ENCODE peak calls at places on chromosomes 11 and 22, in five cellular contexts. D is lower lobe of right lung, J is tibial nerve, C is gastrocnemius medialis, Z is HepG2. A is an unnamed sample. For H3K4me1, the result is how much of the 10 kb centered on the place peaks cover.

GRCh38 chr11:46112961-46113617 is 8.2 kb downstream of the PHF21A start:
- DNase-seq in D (no peak), J (peak), C (peak), Z (peak), A (no peak)

GRCh38 chr22:22929381-22930221 is 42.0 kb downstream of the IGLL5 start:
- DNase-seq in D (no peak), J (no peak), C (no peak), Z (no peak), A (no peak)

GRCh38 chr11:13705710-13706109 is 37.2 kb downstream of the FAR1 start:
- DNase-seq in D (no peak), J (no peak), C (no peak), Z (no peak), A (no peak)

GRCh38 chr11:119181677-119182412 is 3.4 kb upstream of the NHERF4 start:
- DNase-seq in D (no peak), J (no peak), C (no peak), Z (no peak), A (no peak)

GRCh38 chr11:72160319-72160718 is 24.8 kb downstream of the FOLR3 start:
- DNase-seq in D (no peak), J (no peak), C (no peak), Z (no peak), A (no peak)

GRCh38 chr22:16967453-16968217 is 40.4 kb downstream of the GAB4 start:
- DNase-seq in D (no peak), J (no peak), C (no peak), Z (no peak), A (peak)

GRCh38 chr11:58923300-58923788 is 15.9 kb upstream of the GLYATL1 start:
- DNase-seq in D (no peak), J (no peak), C (no peak), Z (peak), A (no peak)

GRCh38 chr22:49812838-49813237 is 14.8 kb downstream of the BRD1 start:
- DNase-seq in D (peak), J (no peak), C (no peak), Z (no peak), A (no peak)

GRCh38 chr11:10716543-10717259 is 23.1 kb upstream of the IRAG1 start:
- DNase-seq in D (no peak), J (no peak), C (no peak), Z (no peak), A (no peak)

GRCh38 chr11:20719821-20720220 is 50.4 kb downstream of the NELL1 start:
- DNase-seq in D (no peak), J (no peak), C (no peak), Z (no peak), A (no peak)

GRCh38 chr11:68806931-68807844 is 34.5 kb downstream of the CPT1A start:
- DNase-seq in D (no peak), J (no peak), C (no peak), Z (no peak), A (no peak)

GRCh38 chr11:117930668-117931330 is 1.6 kb upstream of the TMPRSS13 start:
- DNase-seq in D (peak), J (no peak), C (no peak), Z (no peak), A (no peak)

GRCh38 chr22:38097557-38098409 is 12.7 kb downstream of the BAIAP2L2 start:
- DNase-seq in D (peak), J (no peak), C (no peak), Z (no peak), A (no peak)

GRCh38 chr22:44526431-44527115 is 28.5 kb upstream of the RTL6 start:
- DNase-seq in D (no peak), J (no peak), C (no peak), Z (no peak), A (peak)

GRCh38 chr11:12189543-12190235 is 79.3 kb downstream of the MICAL2 start:
- DNase-seq in D (no peak), J (no peak), C (no peak), Z (no peak), A (no peak)

GRCh38 chr11:85784907-85785306 is 26.0 kb downstream of the SYTL2 start:
- DNase-seq in D (no peak), J (no peak), C (no peak), Z (no peak), A (no peak)

GRCh38 chr22:40401532-40401931 is 31.1 kb downstream of the SGSM3 start:
- DNase-seq in D (peak), J (no peak), C (no peak), Z (no peak), A (no peak)

GRCh38 chr11:73995247-73995646 is 12.6 kb upstream of the UCP2 start:
- DNase-seq in D (no peak), J (no peak), C (no peak), Z (no peak), A (no peak)

GRCh38 chr11:114291381-114291780 is 4.8 kb upstream of the NNMT start:
- DNase-seq in D (no peak), J (no peak), C (peak), Z (no peak), A (no peak)

GRCh38 chr11:17250561-17251350 is 25.8 kb upstream of the NUCB2 start:
- DNase-seq in D (no peak), J (no peak), C (no peak), Z (no peak), A (no peak)

GRCh38 chr11:67204837-67205236 is 61.4 kb upstream of the GRK2 start:
- DNase-seq in D (no peak), J (no peak), C (no peak), Z (no peak), A (no peak)

GRCh38 chr22:27885977-27886842 is 32.8 kb downstream of the PITPNB start:
- DNase-seq in D (no peak), J (peak), C (no peak), Z (peak), A (no peak)

GRCh38 chr22:32751065-32751739 is 50.3 kb upstream of the TIMP3 start:
- DNase-seq in D (no peak), J (no peak), C (no peak), Z (peak), A (no peak)

GRCh38 chr22:32754413-32755041 is 47.0 kb upstream of the TIMP3 start:
- DNase-seq in D (no peak), J (peak), C (peak), Z (peak), A (no peak)

GRCh38 chr22:32752326-32752725 is 49.2 kb upstream of the TIMP3 start:
- DNase-seq in D (no peak), J (no peak), C (no peak), Z (no peak), A (no peak)

GRCh38 chr22:32753591-32753990 is 47.9 kb upstream of the TIMP3 start:
- DNase-seq in D (no peak), J (no peak), C (no peak), Z (no peak), A (no peak)

DNA sequence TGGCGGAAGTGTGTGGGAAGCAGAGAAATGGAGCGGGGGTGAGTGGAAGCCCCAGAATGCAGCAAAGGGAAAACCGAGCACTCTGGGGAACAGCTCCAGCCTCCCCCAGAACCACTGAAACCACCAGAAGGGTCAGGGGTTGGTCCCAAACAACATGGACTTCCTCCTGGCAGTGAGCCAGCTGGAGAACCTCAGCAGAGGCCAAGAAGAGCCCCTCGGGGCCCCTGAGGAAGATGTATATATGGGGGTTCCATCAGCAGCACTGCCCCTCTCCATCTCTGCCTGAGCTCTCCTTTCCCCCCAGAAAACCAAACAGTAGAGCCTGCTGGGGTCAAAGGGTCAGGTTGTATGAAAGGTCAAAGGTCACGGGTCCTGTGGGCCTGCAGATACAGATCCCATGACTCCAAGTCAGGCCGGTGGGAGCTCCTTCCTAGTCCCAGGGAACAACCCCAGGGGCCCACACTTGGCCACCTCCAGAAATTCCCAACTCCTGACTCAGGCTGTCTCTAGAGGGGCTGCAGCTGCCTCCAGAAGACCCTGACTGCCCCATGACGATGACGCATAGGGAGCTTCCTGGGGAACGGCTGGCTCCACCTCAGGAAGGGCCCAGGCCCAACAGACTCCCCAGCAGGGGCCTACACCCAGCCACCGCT is 48.5 kb upstream of the TIMP3 start:
- DNase-seq in D (no peak), J (no peak), C (no peak), Z (no peak), A (no peak)
- H3K4me1 ChIP-seq in D (under half), J (under half), C (under half), Z (half or more), A (under half)

DNA sequence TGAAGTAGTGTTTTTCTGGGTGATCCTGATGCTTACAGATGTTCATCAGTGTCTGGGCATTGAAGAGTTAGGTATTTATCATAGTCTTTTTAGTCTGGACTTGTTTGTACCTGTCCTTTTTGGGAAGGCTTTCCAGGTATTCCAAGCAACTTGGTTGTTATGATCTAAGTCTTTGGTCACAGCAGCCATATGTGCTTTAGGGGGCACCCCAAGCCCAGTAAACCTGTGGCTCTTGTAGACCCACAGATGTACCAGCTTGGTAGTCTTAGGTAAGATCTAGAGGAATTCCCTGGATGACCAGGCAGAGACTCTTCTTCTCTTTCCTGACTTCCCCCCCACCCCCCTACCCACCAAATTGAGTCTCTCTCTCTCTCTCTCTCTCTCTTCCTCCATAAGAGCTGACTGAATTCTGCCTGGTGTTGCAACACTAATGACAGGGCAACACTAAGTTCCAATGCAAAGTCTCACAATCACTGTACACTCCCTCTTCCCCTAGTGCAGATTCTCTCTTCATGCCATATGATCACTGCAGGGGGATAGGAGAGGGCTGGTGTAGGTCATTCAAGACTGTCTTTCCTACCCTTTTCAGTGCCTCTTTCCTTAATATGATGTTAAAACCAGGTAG is 24.5 kb upstream of the MMP8 start:
- DNase-seq in D (no peak), J (no peak), C (no peak), Z (no peak), A (no peak)
- TF ChIP-seq CTCF in D (no peak), J (no peak), C (no peak), Z (no peak), A (no peak)

GRCh38 chr11:64758330-64759079 is 1.3 kb downstream of the PYGM start:
- DNase-seq in D (peak), J (no peak), C (no peak), Z (no peak), A (no peak)

GRCh38 chr11:64760759-64761417 is 1.1 kb upstream of the PYGM start:
- DNase-seq in D (no peak), J (no peak), C (no peak), Z (no peak), A (no peak)

GRCh38 chr11:64757549-64758329 is 2.0 kb downstream of the PYGM start:
- DNase-seq in D (no peak), J (no peak), C (no peak), Z (no peak), A (no peak)

GRCh38 chr11:64759722-64760719 is at the start of gene PYGM:
- DNase-seq in D (no peak), J (peak), C (peak), Z (no peak), A (no peak)

DNA sequence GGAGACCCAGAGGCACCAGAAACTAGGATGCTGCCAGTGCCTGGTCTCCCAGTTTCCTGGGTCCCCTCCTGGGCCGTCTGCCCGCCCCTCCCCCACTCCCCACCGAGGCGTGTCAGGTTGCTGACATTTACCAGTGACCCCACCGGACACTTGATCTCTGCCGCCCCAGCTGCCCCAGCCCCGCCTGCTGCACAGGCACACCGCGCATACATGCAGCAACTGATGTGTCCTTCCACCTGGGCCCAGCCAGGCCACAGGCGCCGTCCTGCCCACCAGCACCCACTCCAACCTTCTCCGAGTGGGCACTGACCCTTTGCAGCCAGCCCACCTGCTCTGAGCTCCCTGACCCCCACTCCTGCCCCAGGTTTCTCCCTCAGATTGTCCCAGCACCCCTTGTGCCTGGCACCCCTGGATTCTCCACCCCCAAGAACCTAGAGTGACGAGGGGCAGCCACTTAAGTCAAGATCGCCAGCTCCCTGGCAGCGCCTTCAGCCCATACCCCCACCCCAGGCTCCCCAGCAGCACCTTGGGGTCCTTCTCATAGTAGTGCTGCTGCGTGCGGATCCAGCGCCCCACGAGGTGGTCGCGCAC is 548 bp downstream of the PYGM start:
- DNase-seq in D (no peak), J (no peak), C (no peak), Z (peak), A (no peak)
- H3K27ac ChIP-seq in D (peak), J (peak), C (peak), Z (no peak), A (peak)

GRCh38 chr11:43643898-43644625 is 36.5 kb upstream of the HSD17B12 start:
- DNase-seq in D (peak), J (peak), C (peak), Z (peak), A (peak)
- H3K4me1 ChIP-seq in D (under half), J (under half), C (under half), Z (under half), A (under half)

GRCh38 chr11:61777234-61778090 is 14.9 kb downstream of the TMEM258 start:
- DNase-seq in D (no peak), J (peak), C (no peak), Z (no peak), A (no peak)
- TF ChIP-seq CTCF in D (no peak), J (no peak), C (no peak), Z (no peak), A (no peak)

DNA sequence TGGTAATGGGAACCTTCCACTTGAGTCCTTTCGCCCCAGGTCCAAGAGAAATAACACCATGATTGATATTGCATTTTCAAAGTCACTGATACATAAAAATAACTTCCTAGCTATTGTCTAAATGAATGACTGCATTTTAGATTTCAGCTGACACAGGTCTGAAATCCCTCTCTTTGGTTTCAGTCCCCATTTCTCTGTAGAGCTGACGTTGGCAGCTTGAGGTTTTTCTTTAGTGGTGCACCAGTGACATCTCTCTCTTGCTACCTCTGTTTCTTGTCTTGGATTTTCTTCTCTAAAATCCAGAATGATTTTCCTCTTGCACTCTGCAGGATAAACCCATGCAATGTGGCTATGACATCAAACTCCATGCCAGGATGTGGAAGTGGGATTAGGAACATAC is 31.7 kb upstream of the SORL1 start:
- DNase-seq in D (no peak), J (no peak), C (no peak), Z (no peak), A (no peak)
- H3K27ac ChIP-seq in D (no peak), J (no peak), C (no peak), Z (no peak), A (no peak)

DNA sequence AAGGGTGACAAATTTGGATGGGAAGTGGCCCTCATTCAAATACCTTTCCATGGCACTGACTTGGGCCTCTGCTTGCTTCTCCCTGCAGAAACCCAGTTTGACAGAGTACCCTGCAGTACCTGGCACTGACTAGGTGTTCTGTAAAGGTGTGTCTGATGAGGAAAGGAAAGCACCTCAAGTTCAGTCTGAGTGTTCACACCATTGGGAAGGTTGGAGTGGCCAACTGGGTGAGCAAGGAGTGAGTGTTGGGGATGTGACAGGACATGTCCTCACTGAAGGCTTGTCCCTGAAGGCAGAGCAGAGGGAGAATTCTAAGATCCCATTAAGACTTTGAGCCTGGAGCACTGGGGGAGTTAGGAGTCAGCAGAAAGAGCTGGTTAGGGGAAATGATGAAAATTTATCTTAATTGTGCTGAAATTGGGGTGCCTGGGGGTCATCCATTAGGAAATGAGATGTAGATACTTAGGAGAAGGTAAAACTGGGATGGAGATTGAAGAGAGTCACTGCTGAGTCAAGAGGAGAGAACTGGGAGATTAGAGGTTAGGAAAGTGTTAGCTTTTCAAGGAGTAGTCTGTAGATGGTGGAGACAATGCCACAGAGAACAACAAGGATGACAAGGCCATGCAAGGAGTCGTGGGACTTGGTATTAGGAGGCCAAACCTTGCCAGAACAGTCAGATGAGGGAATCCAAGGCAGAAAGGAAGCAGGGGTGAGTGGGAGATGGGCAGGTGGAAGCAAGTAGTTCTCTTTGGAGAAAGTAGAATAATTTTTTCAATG is 6.1 kb downstream of the SREBF2 start:
- DNase-seq in D (no peak), J (no peak), C (no peak), Z (no peak), A (no peak)
- H3K4me1 ChIP-seq in D (under half), J (half or more), C (under half), Z (half or more), A (under half)

DNA sequence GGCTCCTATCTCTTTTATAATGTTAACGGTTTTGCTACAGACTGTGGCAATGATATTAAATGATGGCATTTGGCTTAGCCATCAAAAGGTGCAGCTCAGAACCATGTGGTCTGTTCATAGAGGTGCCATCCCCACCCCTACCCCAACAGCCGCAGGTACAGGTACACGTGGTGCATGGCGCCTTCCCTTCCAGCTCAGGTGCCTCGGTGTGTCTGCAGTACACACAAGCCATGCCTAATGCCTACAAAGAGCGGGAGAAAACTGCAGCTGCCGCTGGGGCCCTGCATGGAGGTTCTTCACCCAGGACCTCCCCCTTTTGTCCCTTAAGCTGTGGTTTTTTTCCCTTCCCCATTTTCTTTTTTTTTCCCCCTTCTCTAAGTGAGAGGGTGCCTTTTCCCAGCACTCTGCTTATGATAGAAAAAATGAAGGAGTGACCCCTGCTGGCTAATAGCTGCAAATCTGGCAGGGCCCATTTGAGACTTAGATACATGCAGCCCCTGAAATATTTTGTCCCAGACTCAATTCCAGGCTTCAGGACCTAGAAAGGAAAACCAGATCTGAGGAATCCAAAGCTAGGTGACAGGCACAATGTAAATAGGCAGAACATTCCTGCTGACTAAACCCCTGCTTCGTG is 6.5 kb downstream of the OR52M1 start:
- DNase-seq in D (no peak), J (no peak), C (no peak), Z (peak), A (no peak)
- TF ChIP-seq CTCF in D (peak), J (no peak), C (no peak), Z (peak), A (no peak)